ENCODE peak calls at places on chromosomes 2 and 18, in eight cellular contexts. B, M, H, E, S, P, J and R are unnamed samples.
A peak's percentile ranks its signal among the peaks of the same experiment; 100 is the strongest.

GRCh38 chr2:228841877-228842276 is 429.2 kb downstream of the PID1 start:
- DNase-seq in B (no peak), M (no peak), H (no peak), E (no peak), S (peak; percentile 68), P (no peak), J (no peak), R (no peak)

GRCh38 chr2:126359494-126359893 is 296.5 kb upstream of the GYPC start:
- DNase-seq in B (no peak), M (no peak), H (no peak), E (no peak), S (peak; percentile 47), P (no peak), J (no peak), R (no peak)

GRCh38 chr2:94947097-94948016 is 76.1 kb downstream of the TEKT4 start:
- DNase-seq in B (no peak), M (no peak), H (no peak), E (no peak), S (no peak), P (no peak), J (no peak), R (no peak)

GRCh38 chr2:199160677-199161465 is 296.9 kb downstream of the SATB2 start:
- DNase-seq in B (no peak), M (no peak), H (no peak), E (no peak), S (peak; percentile 55), P (no peak), J (no peak), R (peak; percentile 30)

GRCh38 chr2:10220516-10221391 is 82.0 kb upstream of the HPCAL1 start:
- DNase-seq in B (peak; percentile 48), M (no peak), H (no peak), E (no peak), S (peak; percentile 65), P (no peak), J (no peak), R (no peak)

GRCh38 chr2:85427300-85427699 is 8.8 kb downstream of the SH2D6 start:
- DNase-seq in B (no peak), M (no peak), H (no peak), E (no peak), S (no peak), P (no peak), J (no peak), R (no peak)

GRCh38 chr2:98915751-98916358 is 20.2 kb downstream of the CRACDL start:
- DNase-seq in B (no peak), M (no peak), H (no peak), E (peak; percentile 20), S (no peak), P (peak; percentile 5), J (no peak), R (peak; percentile 55)

GRCh38 chr2:202025816-202026215 is 7.8 kb upstream of the FZD7 start:
- DNase-seq in B (no peak), M (no peak), H (no peak), E (no peak), S (peak; percentile 45), P (no peak), J (no peak), R (no peak)

GRCh38 chr2:83826601-83827000 is 632.5 kb downstream of the SUCLG1 start:
- DNase-seq in B (no peak), M (no peak), H (no peak), E (no peak), S (no peak), P (no peak), J (no peak), R (no peak)

GRCh38 chr2:8554296-8554806 is 127.5 kb upstream of the ID2 start:
- DNase-seq in B (no peak), M (no peak), H (no peak), E (peak; percentile 42), S (no peak), P (no peak), J (no peak), R (no peak)

GRCh38 chr2:173354073-173354600 is 535 bp upstream of the CDCA7 start:
- DNase-seq in B (peak; percentile 80), M (no peak), H (no peak), E (no peak), S (no peak), P (peak; percentile 34), J (no peak), R (no peak)

DNA sequence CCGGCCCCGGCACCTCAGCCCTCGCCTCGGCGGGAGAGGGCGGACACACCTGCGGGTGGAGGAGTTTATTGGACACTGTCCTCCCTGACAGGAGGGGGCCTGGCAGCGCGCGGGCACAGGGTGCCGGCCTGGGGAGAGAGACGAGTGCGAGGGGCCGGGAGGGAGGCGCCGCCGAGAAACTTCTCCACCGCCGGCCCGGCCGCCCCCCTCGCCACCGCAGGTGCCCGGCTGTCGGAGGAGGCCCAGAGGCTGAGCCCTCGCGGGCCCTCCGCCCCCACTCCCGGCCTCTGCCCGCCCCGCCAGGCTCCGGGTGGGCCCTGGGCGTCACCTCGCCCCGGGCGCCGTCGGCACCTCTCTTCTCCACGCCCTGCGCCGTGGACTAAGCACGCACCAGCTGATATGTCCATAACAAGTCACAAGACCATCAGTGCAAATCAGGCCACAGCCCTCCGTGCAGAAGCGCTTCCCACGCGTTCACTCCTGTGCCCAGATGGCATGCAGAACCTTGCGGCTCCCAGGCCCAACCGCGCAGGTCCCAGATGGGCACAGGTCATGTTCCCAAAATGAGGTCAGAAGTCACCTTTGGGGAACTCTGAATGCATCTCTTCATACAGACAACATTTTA is 311.2 kb downstream of the CELF4 start:
- DNase-seq in B (no peak), M (no peak), H (no peak), E (no peak), S (no peak), P (no peak), J (no peak), R (no peak)
- H3K27me3 ChIP-seq in B (no peaks in the 10 kb centered on the region), M (peaks cover 6% of the 10 kb centered on the region), H (peaks cover 3% of the 10 kb centered on the region), E (peaks cover 87% of the 10 kb centered on the region), S (peaks cover 48% of the 10 kb centered on the region), P (peaks cover 15% of the 10 kb centered on the region), J (peaks cover 29% of the 10 kb centered on the region), R (peaks cover 69% of the 10 kb centered on the region)

GRCh38 chr2:104864280-104864599 is 10.3 kb downstream of the POU3F3 start:
- DNase-seq in B (no peak), M (no peak), H (no peak), E (no peak), S (no peak), P (no peak), J (no peak), R (no peak)
- H3K27me3 ChIP-seq in B (peaks cover 54% of the 10 kb centered on the region), M (peaks cover 97% of the 10 kb centered on the region), H (peaks cover 60% of the 10 kb centered on the region), E (peaks cover 100% of the 10 kb centered on the region), S (peaks cover 100% of the 10 kb centered on the region), P (peaks cover 98% of the 10 kb centered on the region), J (peaks cover 75% of the 10 kb centered on the region), R (peaks cover 100% of the 10 kb centered on the region)

DNA sequence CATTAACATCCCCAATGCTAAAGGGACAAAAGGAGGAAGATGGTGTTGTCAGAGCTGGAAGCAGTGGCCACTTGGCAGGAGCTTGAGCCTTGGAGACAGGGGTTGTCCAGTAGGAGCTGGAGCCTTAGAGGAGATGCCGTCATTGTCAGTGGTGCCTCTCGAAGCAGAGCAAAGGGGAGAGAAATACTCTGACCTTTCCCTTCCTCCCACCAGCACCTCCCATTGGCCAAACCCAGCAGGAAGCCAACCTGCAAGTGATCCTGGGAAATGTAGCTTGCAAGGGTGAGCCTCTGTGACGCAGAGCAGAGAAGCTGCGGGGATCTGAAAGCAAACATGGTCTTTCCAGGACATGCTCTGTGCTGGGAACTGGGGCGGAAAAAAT is 33.7 kb upstream of the MRPL19 start:
- DNase-seq in B (no peak), M (no peak), H (no peak), E (no peak), S (no peak), P (no peak), J (peak; percentile 60), R (no peak)
- H3K27me3 ChIP-seq in B (no peaks in the 10 kb centered on the region), M (peaks cover 18% of the 10 kb centered on the region), H (peaks cover 11% of the 10 kb centered on the region), E (peaks cover 12% of the 10 kb centered on the region), S (peaks cover 6% of the 10 kb centered on the region), P (no peaks in the 10 kb centered on the region), J (peaks cover 12% of the 10 kb centered on the region), R (peaks cover 4% of the 10 kb centered on the region)

GRCh38 chr18:54129448-54130134 is 94.9 kb downstream of the MBD2 start:
- DNase-seq in B (no peak), M (no peak), H (no peak), E (no peak), S (no peak), P (no peak), J (no peak), R (no peak)

GRCh38 chr18:54130177-54130576 is 94.3 kb downstream of the MBD2 start:
- DNase-seq in B (no peak), M (no peak), H (no peak), E (no peak), S (no peak), P (no peak), J (no peak), R (no peak)

GRCh38 chr18:54125429-54125828 is 99.0 kb downstream of the MBD2 start:
- DNase-seq in B (no peak), M (no peak), H (no peak), E (no peak), S (no peak), P (no peak), J (no peak), R (no peak)

GRCh38 chr18:54130631-54131030 is 93.8 kb downstream of the MBD2 start:
- DNase-seq in B (no peak), M (no peak), H (no peak), E (no peak), S (no peak), P (no peak), J (no peak), R (no peak)

GRCh38 chr18:54127759-54128378 is 96.6 kb downstream of the MBD2 start:
- DNase-seq in B (peak; percentile 55), M (peak; percentile 21), H (no peak), E (no peak), S (peak; percentile 77), P (no peak), J (no peak), R (no peak)
- H3K27me3 ChIP-seq in B (no peaks in the 10 kb centered on the region), M (no peaks in the 10 kb centered on the region), H (no peaks in the 10 kb centered on the region), E (no peaks in the 10 kb centered on the region), S (no peaks in the 10 kb centered on the region), P (no peaks in the 10 kb centered on the region), J (no peaks in the 10 kb centered on the region), R (no peaks in the 10 kb centered on the region)

DNA sequence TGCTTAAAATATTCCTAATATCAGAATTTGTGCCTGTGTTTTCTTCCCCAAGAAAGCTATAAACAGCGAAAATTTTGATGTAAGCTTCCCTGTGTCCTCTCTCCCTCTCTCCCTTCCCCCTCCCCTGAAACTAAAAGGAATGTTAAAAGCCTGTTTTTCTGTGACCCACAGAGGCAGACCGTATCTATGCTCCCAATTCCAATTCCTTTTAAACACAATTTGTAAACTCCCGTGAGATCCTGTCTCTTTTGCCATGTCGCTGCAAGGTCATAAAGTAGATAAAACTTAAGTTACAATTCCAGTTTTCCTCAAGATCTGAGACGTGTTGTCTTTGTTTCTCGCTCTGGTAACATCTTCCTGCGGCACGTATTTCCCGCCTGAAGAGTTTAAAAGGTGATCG is 23.3 kb downstream of the SKA1 start:
- DNase-seq in B (no peak), M (no peak), H (no peak), E (no peak), S (no peak), P (no peak), J (no peak), R (no peak)
- H3K27me3 ChIP-seq in B (no peaks in the 10 kb centered on the region), M (no peaks in the 10 kb centered on the region), H (peaks cover 13% of the 10 kb centered on the region), E (peaks cover 37% of the 10 kb centered on the region), S (no peaks in the 10 kb centered on the region), P (peaks cover 18% of the 10 kb centered on the region), J (peaks cover 6% of the 10 kb centered on the region), R (no peaks in the 10 kb centered on the region)

GRCh38 chr2:172102159-172102857 is 392 bp downstream of the DLX2 start:
- DNase-seq in B (no peak), M (no peak), H (peak; percentile 60), E (peak; percentile 69), S (no peak), P (no peak), J (peak; percentile 92), R (peak; percentile 82)
- H3K27me3 ChIP-seq in B (peaks cover 25% of the 10 kb centered on the region), M (peaks cover 100% of the 10 kb centered on the region), H (peaks cover 92% of the 10 kb centered on the region), E (peaks cover 100% of the 10 kb centered on the region), S (peaks cover 99% of the 10 kb centered on the region), P (peaks cover 100% of the 10 kb centered on the region), J (peaks cover 94% of the 10 kb centered on the region), R (no peaks in the 10 kb centered on the region)

GRCh38 chr2:219327719-219328118 is 4.8 kb downstream of the RESP18 start:
- DNase-seq in B (no peak), M (no peak), H (no peak), E (no peak), S (no peak), P (no peak), J (no peak), R (no peak)
- H3K27me3 ChIP-seq in B (peaks cover 46% of the 10 kb centered on the region), M (peaks cover 25% of the 10 kb centered on the region), H (peaks cover 12% of the 10 kb centered on the region), E (peaks cover 33% of the 10 kb centered on the region), S (peaks cover 97% of the 10 kb centered on the region), P (peaks cover 18% of the 10 kb centered on the region), J (peaks cover 15% of the 10 kb centered on the region), R (peaks cover 45% of the 10 kb centered on the region)